ENCODE peak calls at places on chromosomes 4 and X, in five cellular contexts. O is upper lobe of right lung, Z is kidney epithelial cell, W is AG09309, V is fibroblast of lung. K is an unnamed sample.

GRCh38 chr4:79626102-79626501 is 218.1 kb upstream of the GK2 start:
- DNase-seq in O (no peak), V (no peak), Z (no peak), W (no peak), K (no peak)

GRCh38 chrX:54994668-54995452 is 872 bp upstream of the PFKFB1 start:
- DNase-seq in W (no peak), O (no peak), V (no peak), Z (no peak), K (no peak)

GRCh38 chr4:144578681-144579080 is 67.3 kb upstream of the HHIP start:
- DNase-seq in Z (no peak), W (no peak), O (no peak), V (peak; percentile 68), K (no peak)

GRCh38 chrX:154413142-154413541 is 1.8 kb downstream of the TAFAZZIN start:
- DNase-seq in Z (no peak), O (no peak), W (no peak), V (no peak), K (no peak)

GRCh38 chr4:40204507-40205258 is 7.9 kb downstream of the RHOH start:
- DNase-seq in W (no peak), O (no peak), Z (no peak), V (no peak), K (no peak)

GRCh38 chr4:186074189-186074588 is 5.2 kb downstream of the TLR3 start:
- DNase-seq in Z (no peak), V (no peak), W (no peak), O (peak; percentile 86), K (no peak)

GRCh38 chrX:22526339-22526738 is 253.6 kb downstream of the CBLL2 start:
- DNase-seq in W (no peak), V (peak; percentile 77), Z (peak; percentile 61), O (no peak), K (no peak)

GRCh38 chr4:8409271-8410065 is 31.1 kb downstream of the ACOX3 start:
- DNase-seq in V (no peak), W (no peak), O (no peak), Z (no peak), K (no peak)

GRCh38 chr4:90536408-90536807 is 409.2 kb downstream of the CCSER1 start:
- DNase-seq in Z (no peak), V (no peak), W (no peak), O (no peak), K (no peak)

GRCh38 chr4:36004231-36004851 is 240.0 kb downstream of the ARAP2 start:
- DNase-seq in Z (no peak), O (no peak), W (no peak), V (peak; percentile 6), K (no peak)

DNA sequence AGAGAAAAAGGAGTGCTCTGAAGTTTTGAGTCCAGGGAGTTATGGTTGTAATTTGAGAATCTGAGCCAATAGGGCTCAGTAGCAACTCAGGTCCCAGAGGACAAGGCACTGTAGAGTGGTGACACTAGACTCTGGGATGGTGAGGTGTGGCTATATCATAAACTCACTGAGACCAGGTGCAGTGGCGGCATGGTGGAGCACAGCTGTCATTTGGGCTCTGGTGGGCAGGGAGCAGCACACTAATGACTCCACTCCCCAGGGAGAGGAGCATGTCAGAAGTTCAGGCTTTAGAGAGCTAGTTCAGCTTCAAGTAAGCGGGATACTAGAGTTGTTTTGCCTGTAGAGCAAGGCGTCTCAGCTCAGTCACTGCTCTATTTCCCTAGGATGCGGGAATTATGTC is 165.4 kb upstream of the USP38 start:
- DNase-seq in V (no peak), Z (no peak), W (no peak), O (no peak), K (no peak)
- TF ChIP-seq CTCF in V (no peak), Z (no peak), W (no peak), O (no peak), K (no peak)

DNA sequence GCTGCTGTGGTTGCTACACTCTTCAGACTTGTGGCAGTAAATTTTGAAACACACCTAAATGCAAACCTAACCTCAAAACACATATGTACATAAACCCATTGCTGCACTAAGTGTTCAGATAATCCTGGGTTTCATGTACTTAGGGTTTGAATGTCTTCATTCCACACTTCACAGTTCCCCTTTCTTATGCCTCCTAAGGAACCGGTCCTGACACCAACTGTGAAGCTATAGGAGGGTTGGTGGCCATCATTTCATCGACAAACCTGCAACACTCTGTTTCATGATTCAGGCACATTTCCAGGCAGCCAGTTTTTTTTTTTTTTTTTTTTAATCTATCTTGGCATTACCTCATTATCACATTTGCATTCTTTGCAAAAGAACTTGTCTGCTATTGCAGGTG is 3.2 kb downstream of the STOX2 start:
- DNase-seq in O (no peak), V (no peak), Z (no peak), W (no peak), K (no peak)
- H3K4me3 ChIP-seq in O (no peak overlapping the region), V (no peak overlapping the region), Z (no peak overlapping the region), W (no peak overlapping the region), K (no peak overlapping the region)

GRCh38 chr4:148770848-148771247 is 328.6 kb upstream of the NR3C2 start:
- DNase-seq in V (no peak), W (no peak), O (no peak), Z (no peak), K (no peak)

GRCh38 chr4:148773313-148773712 is 331.1 kb upstream of the NR3C2 start:
- DNase-seq in V (no peak), O (no peak), W (no peak), Z (no peak), K (no peak)

GRCh38 chr4:148764720-148765119 is 322.5 kb upstream of the NR3C2 start:
- DNase-seq in V (no peak), Z (no peak), O (no peak), W (no peak), K (no peak)

GRCh38 chr4:148774134-148774533 is 331.9 kb upstream of the NR3C2 start:
- DNase-seq in Z (no peak), O (no peak), V (no peak), W (no peak), K (no peak)

GRCh38 chr4:148770377-148770776 is 328.2 kb upstream of the NR3C2 start:
- DNase-seq in V (no peak), Z (no peak), O (no peak), W (no peak), K (no peak)
- TF ChIP-seq CTCF in V (no peak), Z (no peak), O (peak; percentile 9), W (no peak), K (peak; percentile 22)

GRCh38 chrX:69508610-69509009 is 4.5 kb downstream of the NALF2 start:
- DNase-seq in V (no peak), Z (no peak), W (no peak), O (no peak), K (no peak)
- H3K4me3 ChIP-seq in V (no peak overlapping the region), Z (no peak overlapping the region), W (no peak overlapping the region), O (no peak overlapping the region), K (no peak overlapping the region)

GRCh38 chr4:108649863-108650211 is 562 bp upstream of the OSTC start:
- DNase-seq in O (no peak), Z (no peak), V (no peak), W (no peak), K (no peak)
- TF ChIP-seq CTCF in O (no peak), Z (no peak), V (no peak), W (no peak), K (no peak)

GRCh38 chrX:106168107-106168506 is at the start of gene PWWP3B:
- DNase-seq in Z (peak; percentile 26), W (no peak), O (peak; percentile 65), V (peak; percentile 36), K (no peak)
- H3K4me3 ChIP-seq in Z (peak within 1 kb of the TSS; percentile 31), W (no peak within 1 kb of the TSS), O (peak within 1 kb of the TSS; percentile 8), V (peak within 1 kb of the TSS; percentile 6), K (peak within 1 kb of the TSS; percentile 46)

K was measured in epithelial cell of proximal tubule.